ENCODE peak calls at places on chromosomes 16 and 17, in four cellular contexts. One of them, this sample, is unnamed. For H3K27me3 and H3K4me1, the result is how much of the 10 kb centered on the place peaks cover.

GRCh38 chr17:7497228-7497627 is 13.1 kb downstream of the POLR2A start:
- DNase-seq in hepatocyte: no peak
- DNase-seq in thoracic aorta: no peak
- DNase-seq in tibial artery: peak
- DNase-seq in this sample: no peak

GRCh38 chr16:2244926-2245795 is 6.2 kb downstream of the ECI1 start:
- DNase-seq in hepatocyte: no peak
- DNase-seq in thoracic aorta: no peak
- DNase-seq in tibial artery: no peak
- DNase-seq in this sample: no peak

GRCh38 chr16:47037746-47038458 is 64.4 kb upstream of the DNAJA2 start:
- DNase-seq in hepatocyte: peak
- DNase-seq in thoracic aorta: peak
- DNase-seq in tibial artery: peak
- DNase-seq in this sample: peak

GRCh38 chr17:78883090-78883532 is 19.9 kb downstream of the CEP295NL start:
- DNase-seq in hepatocyte: peak
- DNase-seq in thoracic aorta: peak
- DNase-seq in tibial artery: peak
- DNase-seq in this sample: peak

GRCh38 chr16:87608400-87608985 is 6.2 kb downstream of the JPH3 start:
- DNase-seq in hepatocyte: peak
- DNase-seq in thoracic aorta: no peak
- DNase-seq in tibial artery: peak
- DNase-seq in this sample: peak

GRCh38 chr17:78789663-78790181 is 7.6 kb upstream of the CYTH1 start:
- DNase-seq in hepatocyte: peak
- DNase-seq in thoracic aorta: no peak
- DNase-seq in tibial artery: peak
- DNase-seq in this sample: no peak

GRCh38 chr16:31271621-31272190 is 11.9 kb downstream of the ITGAM start:
- DNase-seq in hepatocyte: no peak
- DNase-seq in thoracic aorta: no peak
- DNase-seq in tibial artery: no peak
- DNase-seq in this sample: no peak

GRCh38 chr16:11780988-11781680 is 15.9 kb downstream of the ZC3H7A start:
- DNase-seq in hepatocyte: no peak
- DNase-seq in thoracic aorta: no peak
- DNase-seq in tibial artery: no peak
- DNase-seq in this sample: no peak

GRCh38 chr17:30395398-30396022 is 16.8 kb downstream of the CPD start:
- DNase-seq in hepatocyte: no peak
- DNase-seq in thoracic aorta: no peak
- DNase-seq in tibial artery: no peak
- DNase-seq in this sample: peak

GRCh38 chr16:85010931-85011845 is at the start of gene ZDHHC7:
- DNase-seq in hepatocyte: peak
- DNase-seq in thoracic aorta: peak
- DNase-seq in tibial artery: peak
- DNase-seq in this sample: peak

GRCh38 chr16:852451-853185 is 52.1 kb upstream of the GNG13 start:
- DNase-seq in hepatocyte: no peak
- DNase-seq in thoracic aorta: no peak
- DNase-seq in tibial artery: no peak
- DNase-seq in this sample: no peak

GRCh38 chr16:64304376-64304775 is 817.5 kb downstream of the CDH11 start:
- DNase-seq in hepatocyte: no peak
- DNase-seq in thoracic aorta: no peak
- DNase-seq in tibial artery: no peak
- DNase-seq in this sample: no peak

GRCh38 chr17:81898029-81898866 is 3.8 kb upstream of the NPB start:
- DNase-seq in hepatocyte: no peak
- DNase-seq in thoracic aorta: no peak
- DNase-seq in tibial artery: no peak
- DNase-seq in this sample: no peak

GRCh38 chr17:9095390-9095789 is 74.1 kb downstream of the NTN1 start:
- DNase-seq in hepatocyte: no peak
- DNase-seq in thoracic aorta: no peak
- DNase-seq in tibial artery: no peak
- DNase-seq in this sample: no peak

GRCh38 chr16:88507231-88507743 is 54.2 kb downstream of the ZFPM1 start:
- DNase-seq in hepatocyte: no peak
- DNase-seq in thoracic aorta: no peak
- DNase-seq in tibial artery: no peak
- DNase-seq in this sample: peak

DNA sequence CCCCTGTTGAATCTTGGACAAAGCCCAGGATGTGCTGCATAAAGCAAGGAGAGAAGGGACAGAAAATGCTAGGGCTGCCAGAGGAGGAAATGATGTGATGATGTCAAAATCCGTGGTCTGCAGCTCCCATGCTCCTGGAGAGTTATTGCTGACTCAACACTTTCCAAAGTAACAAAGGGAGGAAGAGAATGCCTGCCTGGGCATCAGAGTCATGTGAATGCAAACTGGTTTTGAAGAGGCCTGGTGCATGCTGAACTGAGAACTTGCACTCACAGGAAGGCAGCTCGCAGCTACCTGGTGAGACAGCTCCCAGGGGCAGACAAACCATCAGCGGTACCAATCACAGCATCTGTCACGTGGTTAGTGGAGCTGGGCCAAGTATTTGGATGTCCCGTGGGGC is 2.8 kb downstream of the MARVELD3 start:
- DNase-seq in hepatocyte: peak
- DNase-seq in thoracic aorta: no peak
- DNase-seq in tibial artery: no peak
- DNase-seq in this sample: peak
- H3K27me3 ChIP-seq in hepatocyte: under half
- H3K27me3 ChIP-seq in thoracic aorta: under half
- H3K27me3 ChIP-seq in tibial artery: under half
- H3K27me3 ChIP-seq in this sample: under half

DNA sequence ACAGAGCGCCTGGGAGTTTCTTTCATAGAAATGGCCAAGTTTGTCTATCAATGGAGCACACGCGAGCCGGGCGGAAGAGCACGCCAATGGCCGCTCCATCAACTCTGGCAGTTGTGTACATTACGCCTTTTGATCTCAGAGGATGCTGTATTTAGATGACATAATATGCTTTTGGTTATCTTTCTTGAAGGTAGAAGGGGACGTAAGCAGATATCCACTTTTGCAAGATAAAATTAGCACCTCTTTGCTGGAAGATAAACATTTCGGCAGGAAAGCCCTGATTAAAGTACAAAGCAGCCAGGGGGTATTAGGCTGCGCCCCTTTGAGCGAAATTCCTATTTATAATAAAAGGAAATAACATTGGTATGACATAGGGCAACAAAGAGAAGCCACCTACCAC is 287.4 kb downstream of the IRF8 start:
- DNase-seq in hepatocyte: no peak
- DNase-seq in thoracic aorta: no peak
- DNase-seq in tibial artery: no peak
- DNase-seq in this sample: no peak
- H3K4me1 ChIP-seq in hepatocyte: under half
- H3K4me1 ChIP-seq in thoracic aorta: under half
- H3K4me1 ChIP-seq in tibial artery: under half
- H3K4me1 ChIP-seq in this sample: under half

GRCh38 chr17:55561316-55561972 is 50.2 kb upstream of the SMIM36 start:
- DNase-seq in hepatocyte: no peak
- DNase-seq in thoracic aorta: no peak
- DNase-seq in tibial artery: no peak
- DNase-seq in this sample: no peak
- H3K4me3 ChIP-seq in hepatocyte: no peak
- H3K4me3 ChIP-seq in thoracic aorta: no peak
- H3K4me3 ChIP-seq in tibial artery: no peak
- H3K4me3 ChIP-seq in this sample: no peak

GRCh38 chr16:68411086-68411485 is 37.2 kb downstream of the SMPD3 start:
- DNase-seq in hepatocyte: no peak
- DNase-seq in thoracic aorta: no peak
- DNase-seq in tibial artery: no peak
- DNase-seq in this sample: no peak
- H3K27me3 ChIP-seq in hepatocyte: under half
- H3K27me3 ChIP-seq in thoracic aorta: under half
- H3K27me3 ChIP-seq in tibial artery: under half
- H3K27me3 ChIP-seq in this sample: under half

This sample was measured in small intestine.